ENCODE peak calls at places on chromosomes 11 and 22, in eight cellular contexts. W is hepatocyte, F is AG04450, X is AG04449, H is spleen, A is adrenal gland, O is heart left ventricle, Z is heart right ventricle. N is an unnamed sample.

GRCh38 chr11:11843233-11843632 is 1.5 kb downstream of the USP47 start:
- DNase-seq in W (peak; percentile 56), F (peak; percentile 49), X (peak; percentile 52), H (no peak), A (no peak), O (no peak), Z (no peak), N (peak; percentile 97)

GRCh38 chr11:121889931-121890330 is 226.1 kb downstream of the BLID start:
- DNase-seq in W (no peak), F (no peak), X (no peak), H (no peak), A (no peak), O (no peak), Z (no peak), N (peak; percentile 68)

GRCh38 chr22:31577711-31578110 is 81.4 kb downstream of the SFI1 start:
- DNase-seq in W (no peak), F (no peak), X (no peak), H (no peak), A (no peak), O (no peak), Z (no peak), N (no peak)

GRCh38 chr11:114128399-114128798 is 68.9 kb downstream of the ZBTB16 start:
- DNase-seq in W (no peak), F (no peak), X (no peak), H (no peak), A (no peak), O (no peak), Z (no peak), N (no peak)

GRCh38 chr11:121207485-121208115 is 85.0 kb upstream of the SC5D start:
- DNase-seq in W (no peak), F (no peak), X (no peak), H (no peak), A (no peak), O (no peak), Z (no peak), N (no peak)

GRCh38 chr11:35587972-35588371 is 30.3 kb upstream of the FJX1 start:
- DNase-seq in W (no peak), F (no peak), X (no peak), H (no peak), A (no peak), O (no peak), Z (no peak), N (no peak)

GRCh38 chr22:38112361-38112760 is 1.9 kb upstream of the BAIAP2L2 start:
- DNase-seq in W (no peak), F (no peak), X (no peak), H (no peak), A (no peak), O (peak; percentile 62), Z (no peak), N (no peak)

GRCh38 chr11:32213223-32213622 is 122.3 kb downstream of the RCN1 start:
- DNase-seq in W (peak; percentile 51), F (peak; percentile 23), X (peak; percentile 61), H (no peak), A (no peak), O (no peak), Z (no peak), N (peak; percentile 71)

GRCh38 chr11:72602250-72602904 is 71.8 kb downstream of the PDE2A start:
- DNase-seq in W (no peak), F (no peak), X (no peak), H (no peak), A (no peak), O (no peak), Z (no peak), N (no peak)

GRCh38 chr11:113529606-113530005 is 54.4 kb upstream of the DRD2 start:
- DNase-seq in W (no peak), F (no peak), X (no peak), H (no peak), A (no peak), O (no peak), Z (no peak), N (no peak)

GRCh38 chr11:80724366-80724765 is 1283.5 kb upstream of the TENM4 start:
- DNase-seq in W (no peak), F (no peak), X (no peak), H (no peak), A (no peak), O (no peak), Z (no peak), N (peak; percentile 50)

DNA sequence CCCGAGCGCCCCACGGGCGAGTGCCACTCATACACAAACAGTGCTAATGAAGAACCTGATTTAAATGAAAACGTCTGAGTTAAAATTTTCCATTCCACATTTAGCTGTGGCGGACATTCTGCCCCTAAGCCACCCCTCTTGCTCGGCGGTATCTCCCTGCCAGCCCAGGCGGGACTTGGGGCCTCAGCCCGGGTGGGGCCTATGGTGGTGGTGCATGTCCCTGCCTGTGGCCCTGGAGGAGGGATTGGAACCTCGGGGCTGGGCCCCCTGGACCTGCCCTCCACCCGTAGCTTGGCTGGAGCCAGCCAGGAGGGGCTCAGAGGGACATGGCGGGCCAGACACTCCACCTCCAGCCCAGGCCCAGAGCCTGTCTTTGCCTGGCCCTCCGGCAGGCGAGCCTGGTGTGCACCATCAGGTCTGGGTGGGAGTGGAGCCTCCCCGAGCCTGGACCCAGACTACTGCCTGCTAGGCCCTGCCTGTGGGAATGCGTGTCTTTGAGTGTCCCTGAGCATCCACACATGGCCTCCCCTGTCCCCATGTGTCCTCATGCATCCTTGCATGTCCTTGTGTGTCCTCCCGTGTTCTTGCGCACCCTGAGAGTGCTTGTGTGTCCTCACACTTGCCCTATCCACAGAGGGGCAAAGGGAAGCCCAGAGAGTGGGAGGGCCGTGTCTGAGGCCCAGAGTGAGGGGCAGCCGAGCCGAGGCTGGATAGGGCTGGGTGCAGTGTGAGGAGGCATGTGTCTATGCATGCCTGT is 4.4 kb downstream of the ZDHHC8 start:
- DNase-seq in W (no peak), F (no peak), X (no peak), H (no peak), A (no peak), O (no peak), Z (no peak), N (no peak)
- H3K4me3 ChIP-seq in W (no peak overlapping the region), F (no peak overlapping the region), X (no peak overlapping the region), H (no peak overlapping the region), A (no peak overlapping the region), O (no peak overlapping the region), Z (no peak overlapping the region), N (no peak overlapping the region)

DNA sequence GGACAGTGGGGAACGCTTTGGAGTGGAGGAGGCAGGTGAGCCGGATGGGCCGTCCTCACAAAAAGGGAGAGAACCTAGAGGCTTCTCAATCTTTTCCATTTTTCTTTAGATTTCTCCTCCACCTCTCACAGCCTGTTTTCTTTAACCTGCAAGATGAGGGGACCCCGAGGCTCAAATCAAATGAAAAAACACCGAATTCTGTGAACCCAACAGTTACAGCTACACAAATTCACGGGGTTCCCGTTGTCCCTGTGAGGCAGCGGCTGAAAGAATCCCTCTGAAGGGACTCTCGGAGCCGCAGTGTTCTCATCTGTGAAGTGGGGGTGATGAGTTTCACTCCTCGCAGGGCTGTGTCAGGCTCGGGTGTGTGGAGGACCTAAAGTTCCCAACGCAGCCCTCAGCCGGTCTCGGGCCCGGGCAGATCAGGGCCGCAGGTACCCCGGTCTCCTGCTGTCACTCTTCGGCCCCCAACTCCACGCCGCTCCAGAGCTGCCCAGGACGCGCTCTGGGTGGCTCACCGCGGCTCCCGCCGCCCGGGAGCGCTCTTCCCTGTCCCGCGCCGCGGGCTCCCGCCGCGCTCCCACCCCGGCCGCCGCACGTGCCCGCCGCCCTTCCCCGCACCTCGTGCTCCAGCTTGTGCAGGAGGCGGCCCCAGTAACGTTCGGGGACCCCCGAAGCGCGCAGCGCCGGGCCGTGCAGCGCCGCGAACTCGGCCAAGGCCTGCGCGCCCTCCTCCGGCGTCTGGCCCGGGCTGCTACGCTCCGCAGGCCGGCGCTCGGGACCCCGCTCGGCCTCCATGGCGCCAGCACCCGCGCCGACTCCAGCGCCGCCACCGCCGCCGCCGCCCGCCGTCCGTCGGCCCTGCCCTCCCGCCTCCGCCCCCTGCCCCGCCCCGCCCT is at the start of gene TTLL12:
- DNase-seq in W (peak; percentile 91), F (no peak), X (no peak), H (peak; percentile 93), A (peak; percentile 69), O (peak; percentile 84), Z (peak; percentile 50), N (no peak)
- H3K4me3 ChIP-seq in W (peak within 1 kb of the TSS; percentile 92), F (peak within 1 kb of the TSS; percentile 74), X (peak within 1 kb of the TSS; percentile 67), H (peak within 1 kb of the TSS; percentile 89), A (peak within 1 kb of the TSS; percentile 33), O (peak within 1 kb of the TSS; percentile 95), Z (peak within 1 kb of the TSS; percentile 76), N (peak within 1 kb of the TSS; percentile 79)

GRCh38 chr11:130120045-130120444 is 39.5 kb upstream of the ST14 start:
- DNase-seq in W (no peak), F (no peak), X (no peak), H (no peak), A (no peak), O (no peak), Z (no peak), N (no peak)
- H3K4me3 ChIP-seq in W (no peak overlapping the region), F (no peak overlapping the region), X (no peak overlapping the region), H (no peak overlapping the region), A (no peak overlapping the region), O (no peak overlapping the region), Z (no peak overlapping the region), N (no peak overlapping the region)

GRCh38 chr11:34250732-34251639 is 106.8 kb downstream of the ABTB2 start:
- DNase-seq in W (peak; percentile 18), F (no peak), X (no peak), H (peak; percentile 91), A (no peak), O (peak; percentile 75), Z (peak; percentile 70), N (peak; percentile 95)

GRCh38 chr11:34252651-34253050 is 105.2 kb downstream of the ABTB2 start:
- DNase-seq in W (no peak), F (no peak), X (no peak), H (no peak), A (no peak), O (no peak), Z (no peak), N (no peak)

GRCh38 chr11:34252015-34252414 is 105.8 kb downstream of the ABTB2 start:
- DNase-seq in W (no peak), F (no peak), X (no peak), H (no peak), A (no peak), O (no peak), Z (no peak), N (no peak)

GRCh38 chr11:34249439-34250073 is 108.3 kb downstream of the ABTB2 start:
- DNase-seq in W (no peak), F (no peak), X (no peak), H (no peak), A (no peak), O (no peak), Z (no peak), N (no peak)

DNA sequence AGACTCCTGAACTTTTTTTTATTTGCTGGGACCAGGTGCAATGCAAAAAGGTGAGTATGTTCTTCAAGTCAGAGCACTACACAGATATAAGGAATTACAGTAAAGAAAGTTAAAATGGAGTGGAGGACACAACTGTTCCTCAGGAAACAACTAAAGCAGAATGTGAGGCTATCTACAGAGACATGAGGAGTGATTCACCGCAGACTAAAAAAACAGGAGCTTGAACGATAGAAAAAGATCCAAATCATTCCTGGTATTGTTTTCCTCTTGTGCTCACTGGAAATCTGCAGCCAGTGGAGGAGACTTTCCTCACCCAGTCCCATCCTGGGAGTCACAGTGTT is 106.2 kb downstream of the ABTB2 start:
- DNase-seq in W (no peak), F (no peak), X (no peak), H (no peak), A (no peak), O (no peak), Z (no peak), N (peak; percentile 51)
- H3K4me3 ChIP-seq in W (no peak overlapping the region), F (no peak overlapping the region), X (no peak overlapping the region), H (peak overlapping the region; percentile 30), A (no peak overlapping the region), O (peak overlapping the region; percentile 20), Z (no peak overlapping the region), N (no peak overlapping the region)

GRCh38 chr11:61829806-61830205 is 1.7 kb downstream of the FADS2 start:
- DNase-seq in W (no peak), F (no peak), X (no peak), H (no peak), A (no peak), O (no peak), Z (no peak), N (no peak)
- H3K4me3 ChIP-seq in W (peak overlapping the region; percentile 95), F (peak overlapping the region; percentile 87), X (peak overlapping the region; percentile 84), H (no peak overlapping the region), A (no peak overlapping the region), O (peak overlapping the region; percentile 74), Z (no peak overlapping the region), N (no peak overlapping the region)

N was measured in bronchial epithelial cell.